ENCODE peak calls at places on chromosomes 13 and 19, in six cellular contexts. One of them, this sample, is unnamed.

GRCh38 chr13:22812793-22813192 is 368.0 kb upstream of the SGCG start:
- DNase-seq in cardiac fibroblast: no peak
- DNase-seq in psoas muscle: peak
- DNase-seq in neuronal stem cell: no peak
- DNase-seq in AG10803: no peak
- DNase-seq in AG09309: no peak
- DNase-seq in this sample: peak

GRCh38 chr13:96527497-96527896 is 437.6 kb downstream of the HS6ST3 start:
- DNase-seq in cardiac fibroblast: no peak
- DNase-seq in psoas muscle: no peak
- DNase-seq in neuronal stem cell: no peak
- DNase-seq in AG10803: no peak
- DNase-seq in AG09309: no peak
- DNase-seq in this sample: no peak

GRCh38 chr13:39816936-39817335 is 161.5 kb downstream of the COG6 start:
- DNase-seq in cardiac fibroblast: peak
- DNase-seq in psoas muscle: no peak
- DNase-seq in neuronal stem cell: no peak
- DNase-seq in AG10803: no peak
- DNase-seq in AG09309: no peak
- DNase-seq in this sample: no peak

GRCh38 chr13:42495256-42495655 is 78.7 kb upstream of the TNFSF11 start:
- DNase-seq in cardiac fibroblast: peak
- DNase-seq in psoas muscle: no peak
- DNase-seq in neuronal stem cell: no peak
- DNase-seq in AG10803: no peak
- DNase-seq in AG09309: no peak
- DNase-seq in this sample: no peak

GRCh38 chr19:3648037-3648905 is 21.7 kb upstream of the CACTIN start:
- DNase-seq in cardiac fibroblast: no peak
- DNase-seq in psoas muscle: no peak
- DNase-seq in neuronal stem cell: no peak
- DNase-seq in AG10803: no peak
- DNase-seq in AG09309: no peak
- DNase-seq in this sample: no peak

GRCh38 chr13:23724196-23724970 is 154.2 kb downstream of the TNFRSF19 start:
- DNase-seq in cardiac fibroblast: peak
- DNase-seq in psoas muscle: no peak
- DNase-seq in neuronal stem cell: no peak
- DNase-seq in AG10803: no peak
- DNase-seq in AG09309: no peak
- DNase-seq in this sample: no peak

GRCh38 chr19:7505288-7505681 is 10.6 kb upstream of the ZNF358 start:
- DNase-seq in cardiac fibroblast: no peak
- DNase-seq in psoas muscle: no peak
- DNase-seq in neuronal stem cell: no peak
- DNase-seq in AG10803: no peak
- DNase-seq in AG09309: no peak
- DNase-seq in this sample: no peak

GRCh38 chr19:1468274-1469199 is 10.5 kb downstream of the C19orf25 start:
- DNase-seq in cardiac fibroblast: peak
- DNase-seq in psoas muscle: peak
- DNase-seq in neuronal stem cell: no peak
- DNase-seq in AG10803: peak
- DNase-seq in AG09309: no peak
- DNase-seq in this sample: no peak

GRCh38 chr19:1232652-1233360 is 5.0 kb downstream of the CBARP start:
- DNase-seq in cardiac fibroblast: peak
- DNase-seq in psoas muscle: no peak
- DNase-seq in neuronal stem cell: no peak
- DNase-seq in AG10803: no peak
- DNase-seq in AG09309: no peak
- DNase-seq in this sample: no peak

DNA sequence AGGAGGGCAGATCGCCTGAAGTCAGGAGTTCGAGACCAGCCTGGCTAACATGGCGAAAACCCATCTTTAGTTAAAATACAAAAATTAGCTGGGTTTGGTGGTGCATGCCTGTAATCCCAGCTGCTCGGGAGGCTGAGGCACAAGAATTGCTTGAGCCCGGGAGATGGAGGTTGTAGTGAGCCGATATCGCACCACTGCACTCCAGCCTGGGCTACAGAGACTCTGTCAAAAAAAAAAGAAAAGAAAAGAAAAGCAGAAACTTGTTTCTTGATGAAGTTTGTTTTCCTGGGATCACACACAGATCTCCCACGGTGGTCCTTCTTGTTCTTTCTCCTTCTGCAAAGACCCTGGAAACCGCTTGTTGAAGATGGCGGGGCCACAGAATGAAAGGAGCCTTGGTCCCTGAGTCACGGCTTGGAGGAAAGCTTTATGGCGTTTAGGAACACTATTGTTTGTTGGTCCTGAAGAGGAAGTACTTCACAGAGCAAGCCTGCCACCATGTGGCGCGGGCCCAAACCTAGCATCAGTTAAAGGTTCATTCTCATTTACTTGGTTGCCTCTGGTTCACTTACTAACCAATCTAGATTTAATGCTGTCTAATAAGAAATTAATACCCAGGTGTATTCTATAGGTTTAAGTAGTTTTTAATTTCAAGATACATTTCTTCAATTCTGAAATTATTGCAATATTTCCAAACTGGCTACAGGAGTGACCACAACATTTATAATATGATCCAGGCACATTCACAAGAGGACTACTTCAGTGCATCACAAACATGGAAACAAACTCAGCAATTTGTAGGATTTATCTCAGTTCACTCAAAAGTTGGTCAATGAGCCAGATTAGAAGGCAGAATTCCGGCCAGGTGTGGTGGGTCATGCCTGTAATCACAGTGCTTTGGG is 21.3 kb upstream of the ARL11 start:
- DNase-seq in cardiac fibroblast: peak
- DNase-seq in psoas muscle: peak
- DNase-seq in neuronal stem cell: peak
- DNase-seq in AG10803: peak
- DNase-seq in AG09309: peak
- DNase-seq in this sample: peak
- H3K4me3 ChIP-seq in cardiac fibroblast: no peak
- H3K4me3 ChIP-seq in psoas muscle: peak
- H3K4me3 ChIP-seq in neuronal stem cell: peak
- H3K4me3 ChIP-seq in AG10803: peak
- H3K4me3 ChIP-seq in AG09309: no peak
- H3K4me3 ChIP-seq in this sample: peak

DNA sequence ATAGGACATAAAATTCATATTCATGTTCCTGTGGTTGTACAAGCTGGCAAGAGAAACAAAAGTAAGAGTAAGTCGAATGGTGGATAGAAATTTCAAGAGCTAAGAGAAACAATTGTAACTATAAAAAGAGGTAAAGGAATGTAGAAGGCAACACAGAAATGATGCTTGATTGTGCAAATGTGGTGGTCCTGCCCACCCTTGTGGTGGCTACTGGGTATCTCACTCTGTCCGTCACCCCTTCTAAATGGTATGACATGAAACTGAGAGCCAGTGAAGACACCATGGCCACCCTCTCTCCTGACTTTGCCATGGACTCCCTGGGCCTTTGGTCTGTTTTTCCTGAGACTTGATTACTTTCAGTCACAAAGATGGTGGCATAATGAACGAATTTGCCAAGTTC is 925.9 kb upstream of the SLITRK6 start:
- DNase-seq in cardiac fibroblast: no peak
- DNase-seq in psoas muscle: no peak
- DNase-seq in neuronal stem cell: no peak
- DNase-seq in AG10803: no peak
- DNase-seq in AG09309: no peak
- DNase-seq in this sample: no peak
- H3K4me3 ChIP-seq in cardiac fibroblast: no peak
- H3K4me3 ChIP-seq in psoas muscle: no peak
- H3K4me3 ChIP-seq in neuronal stem cell: no peak
- H3K4me3 ChIP-seq in AG10803: no peak
- H3K4me3 ChIP-seq in AG09309: no peak
- H3K4me3 ChIP-seq in this sample: no peak

GRCh38 chr19:49486710-49487276 is 615 bp upstream of the RPL13A start:
- DNase-seq in cardiac fibroblast: no peak
- DNase-seq in psoas muscle: no peak
- DNase-seq in neuronal stem cell: no peak
- DNase-seq in AG10803: no peak
- DNase-seq in AG09309: no peak
- DNase-seq in this sample: no peak
- H3K4me3 ChIP-seq in cardiac fibroblast: no peak
- H3K4me3 ChIP-seq in psoas muscle: peak
- H3K4me3 ChIP-seq in neuronal stem cell: peak
- H3K4me3 ChIP-seq in AG10803: no peak
- H3K4me3 ChIP-seq in AG09309: no peak
- H3K4me3 ChIP-seq in this sample: no peak

DNA sequence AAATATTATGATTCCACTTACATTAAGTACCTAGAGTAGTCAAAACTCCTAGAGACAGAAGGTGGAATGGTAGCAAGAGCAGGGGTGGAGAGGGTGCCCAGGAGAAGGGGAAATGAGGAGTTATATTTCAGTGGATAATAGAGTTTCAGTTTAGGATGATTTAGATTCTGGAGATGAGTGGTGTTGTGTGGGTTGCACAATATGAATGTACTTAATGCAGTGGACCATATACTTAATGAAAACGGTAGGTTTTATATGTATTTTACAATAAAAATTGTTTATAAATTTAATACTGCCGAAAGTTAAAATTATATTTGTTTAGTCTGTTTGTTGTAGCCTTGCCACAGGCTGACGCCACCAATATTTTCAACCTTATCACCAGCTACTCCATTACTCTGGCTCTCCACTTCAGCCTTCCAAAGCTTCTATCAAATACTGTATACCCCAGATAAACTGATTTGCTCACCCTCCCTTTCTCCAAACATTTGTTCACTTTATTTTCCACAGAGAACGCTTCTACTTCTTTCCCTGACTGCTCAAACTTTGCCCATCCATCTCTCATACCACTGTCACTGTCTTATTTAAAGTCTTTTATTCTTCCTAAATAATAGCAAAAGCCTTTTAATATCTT is 1.4 kb upstream of the RBM26 start:
- DNase-seq in cardiac fibroblast: no peak
- DNase-seq in psoas muscle: no peak
- DNase-seq in neuronal stem cell: no peak
- DNase-seq in AG10803: no peak
- DNase-seq in AG09309: no peak
- DNase-seq in this sample: no peak
- H3K4me3 ChIP-seq in cardiac fibroblast: no peak
- H3K4me3 ChIP-seq in psoas muscle: peak
- H3K4me3 ChIP-seq in neuronal stem cell: peak
- H3K4me3 ChIP-seq in AG10803: no peak
- H3K4me3 ChIP-seq in AG09309: no peak
- H3K4me3 ChIP-seq in this sample: no peak

GRCh38 chr19:16324064-16324383 is 602 bp upstream of the KLF2 start:
- DNase-seq in cardiac fibroblast: no peak
- DNase-seq in psoas muscle: no peak
- DNase-seq in neuronal stem cell: no peak
- DNase-seq in AG10803: no peak
- DNase-seq in AG09309: no peak
- DNase-seq in this sample: no peak
- H3K4me3 ChIP-seq in cardiac fibroblast: no peak
- H3K4me3 ChIP-seq in psoas muscle: peak
- H3K4me3 ChIP-seq in neuronal stem cell: peak
- H3K4me3 ChIP-seq in AG10803: peak
- H3K4me3 ChIP-seq in AG09309: peak
- H3K4me3 ChIP-seq in this sample: peak

GRCh38 chr19:30276312-30276884 is 95.8 kb upstream of the ZNF536 start:
- DNase-seq in cardiac fibroblast: no peak
- DNase-seq in psoas muscle: no peak
- DNase-seq in neuronal stem cell: no peak
- DNase-seq in AG10803: no peak
- DNase-seq in AG09309: no peak
- DNase-seq in this sample: no peak

GRCh38 chr19:30274987-30275386 is 97.2 kb upstream of the ZNF536 start:
- DNase-seq in cardiac fibroblast: no peak
- DNase-seq in psoas muscle: no peak
- DNase-seq in neuronal stem cell: no peak
- DNase-seq in AG10803: no peak
- DNase-seq in AG09309: no peak
- DNase-seq in this sample: no peak

GRCh38 chr19:30278882-30279254 is 93.3 kb upstream of the ZNF536 start:
- DNase-seq in cardiac fibroblast: no peak
- DNase-seq in psoas muscle: no peak
- DNase-seq in neuronal stem cell: no peak
- DNase-seq in AG10803: no peak
- DNase-seq in AG09309: no peak
- DNase-seq in this sample: no peak

GRCh38 chr19:30280018-30280417 is 92.2 kb upstream of the ZNF536 start:
- DNase-seq in cardiac fibroblast: no peak
- DNase-seq in psoas muscle: no peak
- DNase-seq in neuronal stem cell: no peak
- DNase-seq in AG10803: no peak
- DNase-seq in AG09309: no peak
- DNase-seq in this sample: no peak

DNA sequence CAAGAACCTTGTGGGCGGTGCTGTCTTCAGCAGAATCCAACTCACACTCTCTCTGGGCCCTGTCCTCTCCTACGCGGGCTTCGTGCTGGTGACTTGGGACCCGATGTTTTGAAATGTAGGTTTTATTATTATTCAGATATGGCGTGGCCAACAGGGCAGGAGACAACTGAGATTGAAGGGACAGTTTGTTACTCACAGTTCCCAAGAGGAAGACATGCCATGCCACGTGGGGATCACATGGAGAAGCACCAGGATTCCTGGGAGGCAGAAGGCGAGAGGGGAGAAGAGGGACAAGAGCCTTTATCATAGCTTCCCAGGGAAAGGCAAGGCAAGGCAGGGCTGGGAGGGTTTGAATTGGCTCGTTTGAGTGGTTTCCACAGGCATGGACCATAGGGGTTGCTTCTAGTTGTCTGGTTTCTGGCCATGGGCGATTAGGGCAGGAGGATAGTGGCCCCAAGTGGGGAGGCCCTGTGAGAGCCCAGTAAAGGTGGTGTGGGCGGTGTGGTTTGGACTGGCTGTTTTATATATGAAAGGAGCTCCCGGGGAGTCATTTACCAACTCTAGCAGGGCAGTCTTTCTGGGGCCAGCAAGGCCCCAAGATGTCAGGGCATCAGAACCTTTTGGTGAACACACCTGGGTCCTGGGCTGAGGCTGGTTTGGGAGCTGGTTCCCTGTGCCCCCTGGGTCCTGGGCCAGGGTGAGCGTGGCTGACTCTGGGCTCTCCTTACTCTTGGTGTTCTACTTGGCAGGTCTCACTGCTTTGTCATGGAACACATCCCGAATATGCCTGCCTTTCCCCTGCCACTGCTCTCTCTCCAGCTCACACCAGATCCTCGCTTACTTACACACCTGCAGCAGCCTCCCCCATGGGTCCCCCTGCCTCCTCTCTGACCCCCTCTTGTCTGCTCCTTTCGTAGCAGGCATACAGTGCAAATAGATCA is 94.0 kb upstream of the ZNF536 start:
- DNase-seq in cardiac fibroblast: no peak
- DNase-seq in psoas muscle: no peak
- DNase-seq in neuronal stem cell: no peak
- DNase-seq in AG10803: no peak
- DNase-seq in AG09309: no peak
- DNase-seq in this sample: no peak
- H3K4me3 ChIP-seq in cardiac fibroblast: no peak
- H3K4me3 ChIP-seq in psoas muscle: no peak
- H3K4me3 ChIP-seq in neuronal stem cell: no peak
- H3K4me3 ChIP-seq in AG10803: no peak
- H3K4me3 ChIP-seq in AG09309: no peak
- H3K4me3 ChIP-seq in this sample: no peak

GRCh38 chr19:19485998-19486290 is 29.4 kb downstream of the TSSK6 start:
- DNase-seq in cardiac fibroblast: no peak
- DNase-seq in psoas muscle: no peak
- DNase-seq in neuronal stem cell: no peak
- DNase-seq in AG10803: no peak
- DNase-seq in AG09309: no peak
- DNase-seq in this sample: no peak
- H3K4me3 ChIP-seq in cardiac fibroblast: no peak
- H3K4me3 ChIP-seq in psoas muscle: no peak
- H3K4me3 ChIP-seq in neuronal stem cell: no peak
- H3K4me3 ChIP-seq in AG10803: no peak
- H3K4me3 ChIP-seq in AG09309: no peak
- H3K4me3 ChIP-seq in this sample: no peak